ENCODE peak calls at places on chromosome 6, in nine cellular contexts. Q is HL-60, W is GM23338, Y is stomach, L is K562, F is SK-N-MC, J is SK-N-SH, I is transverse colon, S is H1. E is an unnamed sample.

GRCh38 chr6:48691420-48691819 is 580.4 kb upstream of the PTCHD4 start:
- DNase-seq in I (no peak), Q (no peak), Y (no peak), J (no peak), F (no peak), S (no peak), W (no peak), L (no peak), E (no peak)

GRCh38 chr6:123550052-123550617 is 86.6 kb downstream of the TRDN start:
- DNase-seq in I (no peak), S (no peak), Q (no peak), W (no peak), L (no peak), Y (no peak), J (no peak), F (no peak), E (no peak)

GRCh38 chr6:168371635-168371988 is 52.0 kb upstream of the DACT2 start:
- DNase-seq in J (no peak), W (no peak), S (no peak), F (no peak), I (no peak), L (no peak), Y (no peak), Q (no peak), E (no peak)

GRCh38 chr6:129353067-129353466 is 356.9 kb downstream of the ARHGAP18 start:
- DNase-seq in F (no peak), Q (no peak), Y (peak; percentile 77), W (no peak), L (no peak), J (no peak), S (no peak), I (peak; percentile 14), E (no peak)

GRCh38 chr6:112252571-112253504 is 1.5 kb downstream of the LAMA4 start:
- DNase-seq in Q (no peak), S (no peak), W (no peak), Y (no peak), I (no peak), J (no peak), F (no peak), L (no peak), E (no peak)

GRCh38 chr6:12595161-12595792 is 121.3 kb upstream of the PHACTR1 start:
- DNase-seq in W (no peak), I (no peak), F (no peak), Y (no peak), Q (peak; percentile 69), J (no peak), L (no peak), S (no peak), E (no peak)

GRCh38 chr6:35727935-35728662 is 8.7 kb upstream of the ARMC12 start:
- DNase-seq in J (peak; percentile 89), F (no peak), W (peak; percentile 66), Q (peak; percentile 94), L (peak; percentile 96), Y (peak; percentile 96), S (no peak), I (peak; percentile 96), E (peak; percentile 90)

GRCh38 chr6:142947702-142948480 is 2.9 kb upstream of the HIVEP2 start:
- DNase-seq in Q (no peak), F (no peak), S (no peak), L (no peak), Y (no peak), J (no peak), W (no peak), I (no peak), E (no peak)

GRCh38 chr6:77979204-77979603 is 326.4 kb downstream of the MEI4 start:
- DNase-seq in W (no peak), I (no peak), L (no peak), J (no peak), S (no peak), Q (no peak), F (no peak), Y (no peak), E (no peak)

GRCh38 chr6:138492871-138493270 is 6.4 kb downstream of the NHSL1 start:
- DNase-seq in W (no peak), Q (no peak), J (no peak), Y (no peak), F (no peak), L (no peak), I (no peak), S (no peak), E (no peak)
- TF ChIP-seq POLR2AphosphoS5 in W (no peak), Q (no peak), J (no peak), Y (no peak), F (no peak), L (no peak), I (no peak), S (no peak), E (no peak)

GRCh38 chr6:31971993-31972708 is at the start of gene DXO:
- DNase-seq in L (peak; percentile 99), J (peak; percentile 98), S (peak; percentile 80), F (peak; percentile 96), Q (peak; percentile 99), W (peak; percentile 99), Y (peak; percentile 96), I (peak; percentile 97), E (peak; percentile 97)

GRCh38 chr6:31969712-31970603 is 2.0 kb downstream of the DXO start:
- DNase-seq in S (no peak), L (peak; percentile 87), Q (no peak), J (no peak), Y (no peak), F (no peak), I (no peak), W (no peak), E (no peak)

GRCh38 chr6:31972709-31973350 is 892 bp upstream of the DXO start:
- DNase-seq in W (no peak), J (no peak), S (no peak), L (peak; percentile 69), Y (no peak), Q (no peak), I (no peak), F (no peak), E (no peak)

GRCh38 chr6:31970604-31971271 is 1.2 kb downstream of the DXO start:
- DNase-seq in Y (peak; percentile 35), F (no peak), J (peak; percentile 44), L (no peak), S (no peak), I (peak; percentile 27), W (no peak), Q (no peak), E (no peak)

DNA sequence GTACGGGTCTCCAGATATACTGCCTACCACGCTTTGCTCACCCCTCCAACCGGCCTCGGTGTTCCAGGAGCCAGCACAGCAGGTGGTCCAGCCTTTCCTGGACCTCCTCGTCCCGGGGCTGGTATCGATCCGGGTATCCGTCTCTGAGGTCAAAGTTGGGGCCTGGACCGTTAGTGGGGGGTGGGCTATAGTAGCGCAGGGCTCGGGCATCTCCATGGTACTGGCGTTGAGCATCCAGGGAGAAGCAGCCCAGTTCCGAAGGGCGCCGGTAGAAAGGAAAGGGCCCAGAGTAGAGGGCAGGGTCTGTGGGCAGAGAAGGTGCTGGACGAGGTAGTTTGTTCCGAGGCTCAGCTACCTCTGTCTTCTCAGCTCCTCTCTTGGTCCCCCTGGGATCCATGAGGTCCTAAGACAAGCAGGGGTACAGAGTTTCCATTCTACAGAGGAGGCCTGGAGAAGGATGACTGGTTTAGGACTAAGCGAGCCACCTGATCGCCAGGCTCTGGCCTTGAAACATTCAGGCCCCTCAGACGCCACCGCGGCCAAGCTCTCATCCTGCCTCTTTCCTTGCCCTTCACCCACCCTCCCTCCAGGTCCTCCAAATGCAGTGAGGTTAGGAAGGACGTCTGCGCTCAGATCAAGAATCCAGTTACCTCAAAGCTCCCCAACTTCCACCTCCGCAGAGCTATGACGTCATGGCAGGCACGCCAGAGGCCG is 502 bp downstream of the DXO start:
- DNase-seq in S (no peak), J (no peak), F (no peak), Y (no peak), W (no peak), L (peak; percentile 42), I (no peak), Q (no peak), E (no peak)
- TF ChIP-seq POLR2AphosphoS5 in S (no peak), J (no peak), F (no peak), Y (no peak), W (no peak), L (peak; percentile 30), I (no peak), Q (no peak), E (no peak)

GRCh38 chr6:53618219-53618618 is 47.3 kb downstream of the KLHL31 start:
- DNase-seq in Q (no peak), W (no peak), Y (no peak), L (no peak), S (no peak), I (no peak), J (no peak), F (no peak), E (no peak)

GRCh38 chr6:53616450-53617357 is 48.9 kb downstream of the KLHL31 start:
- DNase-seq in L (no peak), I (no peak), F (no peak), J (no peak), Y (no peak), W (no peak), S (no peak), Q (no peak), E (no peak)

GRCh38 chr6:53614676-53615075 is 50.9 kb downstream of the KLHL31 start:
- DNase-seq in L (no peak), J (no peak), W (no peak), F (no peak), I (no peak), S (no peak), Q (no peak), Y (no peak), E (no peak)

GRCh38 chr6:53611342-53611741 is 54.2 kb downstream of the KLHL31 start:
- DNase-seq in Q (no peak), I (no peak), F (no peak), W (no peak), J (no peak), S (no peak), Y (no peak), L (no peak), E (no peak)

DNA sequence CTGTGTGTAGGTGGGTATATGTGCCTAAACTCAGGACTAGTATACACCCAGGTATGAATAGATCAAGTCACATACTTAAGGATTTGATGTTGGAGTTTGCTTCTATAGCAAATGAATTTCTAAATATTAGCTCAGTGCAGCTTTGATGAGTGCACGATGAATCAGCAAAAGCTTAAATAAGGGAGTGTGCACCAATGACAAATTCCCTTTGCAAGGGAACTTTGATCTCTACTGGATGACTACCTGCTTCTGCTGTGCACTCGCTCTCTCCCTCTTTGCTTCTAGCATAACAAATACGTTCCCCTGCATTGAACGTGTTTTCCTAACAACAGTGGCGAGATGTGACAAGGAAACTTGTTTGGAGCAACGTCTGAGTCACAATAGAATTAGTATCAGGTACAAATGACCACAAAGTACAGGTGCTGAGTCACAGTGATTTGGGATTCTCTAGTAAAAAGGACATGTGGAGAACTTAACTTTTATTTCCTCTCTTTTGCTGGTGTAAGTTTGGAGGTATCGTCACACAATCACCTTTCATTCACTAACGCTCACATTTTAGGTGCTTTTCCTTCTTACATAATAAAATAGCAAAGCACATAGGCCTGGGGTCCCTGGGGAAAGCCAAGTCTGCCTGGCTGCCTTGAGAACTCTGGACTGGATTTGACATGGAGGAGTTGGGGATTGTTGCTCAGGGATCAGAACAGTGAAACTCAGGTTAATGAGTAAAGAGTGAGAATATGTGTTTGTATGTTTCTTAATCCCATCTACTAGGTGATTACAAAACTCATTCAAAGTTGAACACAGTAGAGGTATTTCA is 49.7 kb downstream of the KLHL31 start:
- DNase-seq in J (no peak), Q (no peak), I (peak; percentile 50), S (no peak), W (peak; percentile 13), Y (peak; percentile 38), L (peak; percentile 35), F (no peak), E (no peak)
- TF ChIP-seq POLR2AphosphoS5 in J (no peak), Q (no peak), I (peak; percentile 76), S (no peak), W (no peak), Y (no peak), L (no peak), F (no peak), E (no peak)

GRCh38 chr6:22614541-22614940 is 45.2 kb downstream of the HDGFL1 start:
- DNase-seq in J (no peak), S (no peak), L (no peak), W (no peak), Y (no peak), Q (no peak), I (no peak), F (no peak), E (no peak)
- TF ChIP-seq POLR2AphosphoS5 in J (no peak), S (no peak), L (no peak), W (no peak), Y (no peak), Q (no peak), I (no peak), F (no peak), E (no peak)